ENCODE peak calls at places on chromosomes 2 and 18, in four cellular contexts. K is GM20000; J is mucosa of descending colon; V is CD8-positive, alpha-beta T cell. B is an unnamed sample.

GRCh38 chr2:105329197-105329554 is 359 bp downstream of the TGFBRAP1 start:
- DNase-seq in K (peak), J (peak), V (no peak), B (no peak)

GRCh38 chr2:120880381-120880780 is 144.7 kb downstream of the GLI2 start:
- DNase-seq in K (no peak), J (no peak), V (no peak), B (no peak)

GRCh38 chr2:198706683-198707082 is 751.1 kb downstream of the SATB2 start:
- DNase-seq in K (no peak), J (peak), V (no peak), B (no peak)

GRCh38 chr2:84741182-84741822 is 139.6 kb downstream of the TRABD2A start:
- DNase-seq in K (peak), J (peak), V (peak), B (no peak)

GRCh38 chr2:96510931-96511595 is 5.9 kb upstream of the NEURL3 start:
- DNase-seq in K (no peak), J (no peak), V (no peak), B (no peak)

GRCh38 chr2:133377021-133377481 is 191.2 kb downstream of the NCKAP5 start:
- DNase-seq in K (no peak), J (no peak), V (no peak), B (no peak)

GRCh38 chr2:184357033-184357432 is 241.3 kb upstream of the ZNF804A start:
- DNase-seq in K (no peak), J (no peak), V (no peak), B (no peak)

GRCh38 chr2:58796239-58796638 is 555.1 kb upstream of the FANCL start:
- DNase-seq in K (no peak), J (no peak), V (no peak), B (no peak)

GRCh38 chr18:6752200-6752873 is 22.8 kb downstream of the ARHGAP28 start:
- DNase-seq in K (no peak), J (no peak), V (no peak), B (no peak)

GRCh38 chr2:220432645-220433044 is 805.2 kb downstream of the SLC4A3 start:
- DNase-seq in K (peak), J (no peak), V (no peak), B (no peak)

GRCh38 chr2:71348302-71348701 is 16.7 kb downstream of the ZNF638 start:
- DNase-seq in K (no peak), J (peak), V (no peak), B (no peak)

GRCh38 chr18:58161659-58162058 is 117.6 kb downstream of the NEDD4L start:
- DNase-seq in K (no peak), J (peak), V (no peak), B (no peak)

GRCh38 chr2:144582651-144583361 is 62.9 kb upstream of the ZEB2 start:
- DNase-seq in K (no peak), J (no peak), V (no peak), B (no peak)

GRCh38 chr2:226796840-226797288 is 2.8 kb downstream of the IRS1 start:
- DNase-seq in K (peak), J (peak), V (no peak), B (peak)

GRCh38 chr2:12325806-12326205 is 390.9 kb upstream of the TRIB2 start:
- DNase-seq in K (no peak), J (no peak), V (no peak), B (no peak)

GRCh38 chr2:176118606-176119370 is 2.2 kb downstream of the HOXD10 start:
- DNase-seq in K (no peak), J (peak), V (no peak), B (no peak)

GRCh38 chr18:75244336-75244735 is 33.7 kb downstream of the TSHZ1 start:
- DNase-seq in K (peak), J (peak), V (no peak), B (peak)

GRCh38 chr2:99867690-99868089 is 274.7 kb downstream of the AFF3 start:
- DNase-seq in K (no peak), J (no peak), V (no peak), B (no peak)

GRCh38 chr2:213285404-213285803 is 1.1 kb downstream of the SPAG16 start:
- DNase-seq in K (no peak), J (no peak), V (no peak), B (no peak)

GRCh38 chr2:10252202-10252601 is 50.5 kb upstream of the HPCAL1 start:
- DNase-seq in K (no peak), J (no peak), V (no peak), B (no peak)

GRCh38 chr2:147829106-147829505 is 15.7 kb upstream of the ACVR2A start:
- DNase-seq in K (no peak), J (no peak), V (no peak), B (no peak)

GRCh38 chr2:98236935-98237334 is 109.3 kb upstream of the CNGA3 start:
- DNase-seq in K (no peak), J (no peak), V (no peak), B (no peak)

GRCh38 chr18:2522112-2522511 is 49.2 kb downstream of the METTL4 start:
- DNase-seq in K (no peak), J (no peak), V (no peak), B (no peak)

GRCh38 chr2:55063226-55063625 is 13.0 kb upstream of the RTN4 start:
- DNase-seq in K (no peak), J (no peak), V (no peak), B (no peak)

GRCh38 chr2:241053576-241054251 is 48.4 kb downstream of the MTERF4 start:
- DNase-seq in K (no peak), J (no peak), V (no peak), B (no peak)

GRCh38 chr2:129762386-129763189 is 216.9 kb upstream of the RAB6C start:
- DNase-seq in K (no peak), J (no peak), V (no peak), B (no peak)

DNA sequence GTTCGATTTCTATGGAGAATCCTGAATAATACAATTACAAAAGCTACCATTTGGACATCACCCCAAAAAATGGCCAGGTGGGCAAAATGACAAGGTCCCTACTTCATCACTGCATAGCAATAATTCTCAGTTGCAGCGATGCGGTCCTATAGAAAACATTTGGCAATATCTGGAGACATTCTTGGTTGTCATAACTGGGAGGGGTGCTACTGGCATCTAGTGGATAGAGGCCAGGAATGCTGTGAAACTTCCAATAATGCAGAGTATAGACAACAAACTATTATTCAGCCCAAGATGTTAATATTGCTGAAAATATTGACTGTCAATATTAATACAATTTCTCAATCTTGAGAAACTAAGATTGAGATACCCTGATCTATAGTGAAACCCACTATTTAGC is 637.8 kb upstream of the PKDCC start:
- DNase-seq in K (no peak), J (no peak), V (no peak), B (no peak)
- TF ChIP-seq CTCF in K (no peak), J (no peak), V (no peak), B (peak)

GRCh38 chr2:173217106-173217840 is 137.4 kb upstream of the CDCA7 start:
- DNase-seq in K (no peak), J (no peak), V (no peak), B (peak)

GRCh38 chr2:173218331-173219056 is 136.2 kb upstream of the CDCA7 start:
- DNase-seq in K (no peak), J (no peak), V (no peak), B (no peak)

GRCh38 chr2:173216055-173216454 is 138.6 kb upstream of the CDCA7 start:
- DNase-seq in K (no peak), J (no peak), V (no peak), B (no peak)

GRCh38 chr2:173215316-173215715 is 139.4 kb upstream of the CDCA7 start:
- DNase-seq in K (no peak), J (no peak), V (no peak), B (no peak)

DNA sequence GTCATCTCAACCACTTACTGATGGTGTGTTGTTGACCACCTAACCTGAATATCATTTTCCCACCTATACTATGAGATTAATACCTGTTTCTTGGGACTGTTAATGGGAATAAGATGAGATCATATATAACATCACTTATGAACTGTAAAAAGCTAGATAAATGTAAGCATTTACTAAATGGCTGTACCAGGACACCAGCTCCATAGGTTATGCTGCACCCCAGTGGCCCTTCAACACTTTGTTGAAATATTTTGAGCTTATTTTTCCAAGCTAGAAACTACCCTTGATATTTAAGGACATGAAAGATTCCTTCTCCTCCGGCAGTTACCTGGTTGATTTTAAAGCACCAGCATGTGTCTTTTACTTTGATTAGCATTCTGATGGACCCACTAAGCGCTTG is 138.0 kb upstream of the CDCA7 start:
- DNase-seq in K (no peak), J (no peak), V (no peak), B (no peak)
- TF ChIP-seq CTCF in K (no peak), J (no peak), V (no peak), B (no peak)

GRCh38 chr2:60351802-60352201 is 201.7 kb downstream of the BCL11A start:
- DNase-seq in K (no peak), J (no peak), V (no peak), B (no peak)

GRCh38 chr2:60351321-60351720 is 202.1 kb downstream of the BCL11A start:
- DNase-seq in K (no peak), J (no peak), V (no peak), B (no peak)

GRCh38 chr2:60353406-60353800 is 200.1 kb downstream of the BCL11A start:
- DNase-seq in K (no peak), J (no peak), V (no peak), B (no peak)

GRCh38 chr2:60353863-60354262 is 199.6 kb downstream of the BCL11A start:
- DNase-seq in K (peak), J (no peak), V (no peak), B (no peak)

DNA sequence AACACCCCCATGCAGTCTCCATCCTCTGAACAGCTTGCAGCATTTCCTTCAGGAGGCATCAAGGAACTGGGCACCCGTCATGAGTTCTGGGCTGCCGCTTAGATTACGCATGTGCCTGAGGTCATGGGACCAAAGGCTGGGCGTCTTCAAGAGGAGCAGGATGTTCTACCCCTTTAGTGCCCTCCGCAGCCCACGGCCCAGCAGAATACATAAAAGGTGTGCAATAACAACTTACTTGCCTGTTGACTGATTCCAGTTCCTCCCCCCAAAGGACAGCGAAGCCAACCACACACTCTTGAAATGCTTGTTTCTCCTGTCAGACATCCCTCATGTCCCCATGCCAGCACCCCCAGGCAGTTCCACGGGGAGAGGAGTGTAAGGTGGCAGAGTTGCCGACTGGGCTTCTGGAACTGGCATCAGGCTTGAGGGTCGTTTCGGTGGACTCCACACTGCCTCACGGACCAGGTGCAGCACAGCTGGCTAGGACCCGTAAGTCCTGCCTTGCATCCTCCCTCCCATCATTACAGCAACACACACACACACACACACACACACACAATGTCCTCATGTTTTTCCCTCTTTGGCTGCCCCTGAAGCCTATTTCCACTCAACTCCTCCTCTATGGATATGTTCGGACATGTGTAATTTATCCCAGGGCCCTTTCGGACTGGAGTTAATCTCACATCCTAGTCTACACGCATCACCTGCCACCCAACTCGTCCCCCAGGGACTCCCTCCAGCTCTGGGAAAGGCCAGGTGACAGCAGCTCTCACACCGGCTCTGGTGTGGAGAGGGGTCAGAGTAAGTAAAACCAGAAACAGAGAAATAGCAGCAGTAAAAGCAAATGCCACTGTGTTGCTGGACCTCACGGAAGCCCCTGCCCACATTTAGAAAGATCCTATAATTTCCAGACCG is 200.7 kb downstream of the BCL11A start:
- DNase-seq in K (no peak), J (no peak), V (no peak), B (no peak)
- TF ChIP-seq CTCF in K (no peak), J (no peak), V (no peak), B (no peak)

DNA sequence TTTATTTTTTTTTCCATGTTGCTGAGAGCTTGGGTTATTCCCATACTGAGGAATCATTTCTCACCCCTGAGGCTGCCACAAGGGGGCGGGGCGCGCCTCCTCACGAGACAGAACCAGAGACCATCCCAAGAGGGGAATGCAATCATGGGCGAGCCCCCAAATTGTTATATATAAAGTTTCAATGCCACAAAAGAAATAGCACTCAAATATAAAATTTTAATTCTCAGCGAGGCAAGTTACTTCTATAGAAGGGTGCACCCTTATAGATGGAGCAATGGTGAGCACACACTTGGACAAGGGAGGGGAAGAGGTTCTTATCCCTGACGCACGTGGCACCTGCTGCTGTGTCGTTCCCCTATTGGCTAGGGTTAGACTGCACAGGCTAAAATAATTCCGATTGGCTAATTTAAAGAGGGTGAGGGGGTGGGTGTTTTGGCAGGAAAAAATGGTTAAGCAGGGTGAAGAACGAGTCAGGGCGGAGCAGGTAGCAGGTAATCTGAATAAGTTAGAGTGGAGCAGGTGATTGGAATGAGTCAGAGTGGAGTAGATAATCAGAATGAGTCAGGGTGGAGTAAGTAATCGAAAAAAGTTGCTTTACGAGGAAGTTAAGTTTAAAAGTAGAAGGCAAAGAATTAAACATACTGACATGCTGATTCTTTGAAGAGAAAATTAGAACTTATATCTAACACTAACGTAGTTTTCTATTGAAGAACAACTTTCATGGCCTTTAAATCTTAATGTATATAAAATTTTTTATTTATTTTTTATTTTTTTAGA is 177.5 kb downstream of the MTCL1 start:
- DNase-seq in K (no peak), J (no peak), V (no peak), B (no peak)
- TF ChIP-seq CTCF in K (no peak), J (no peak), V (no peak), B (no peak)

GRCh38 chr18:41767960-41768359 is 187.1 kb upstream of the PIK3C3 start:
- DNase-seq in K (peak), J (peak), V (no peak), B (peak)
- TF ChIP-seq CTCF in K (no peak), J (no peak), V (no peak), B (peak)

GRCh38 chr2:3462493-3463104 is 56.7 kb downstream of the ADI1 start:
- DNase-seq in K (no peak), J (no peak), V (no peak), B (no peak)
- TF ChIP-seq CTCF in K (no peak), J (no peak), V (peak), B (no peak)

B was measured in D721Med.